ENCODE peak calls at places on chromosomes 12 and 14, in nine cellular contexts. X is iris pigment epithelial cell, V is Daoy, Y is H9, H is NCI-H1694 treated with DMSO at 0.1 percent for 48 hours, M is NCI-H748 treated with DMSO at 0.1 percent for 48 hours, E is NCI-H1105 treated with DMSO at 0.1 percent for 48 hours, Q is NT2/D1, N is fibroblast of lung. F is an unnamed sample.

GRCh38 chr14:44963775-44964380 is 1.9 kb downstream of the TOGARAM1 start:
- DNase-seq in M (peak), V (peak), X (peak), Q (no peak), Y (no peak), H (peak), N (peak), E (peak), F (peak)

GRCh38 chr12:57529831-57530230 is 7.2 kb downstream of the MBD6 start:
- DNase-seq in V (no peak), E (no peak), H (no peak), Q (no peak), N (no peak), M (no peak), Y (no peak), X (no peak), F (no peak)

GRCh38 chr14:99012703-99013102 is 259.3 kb downstream of the BCL11B start:
- DNase-seq in N (no peak), V (no peak), Q (no peak), M (no peak), H (no peak), X (no peak), E (no peak), Y (no peak), F (no peak)

GRCh38 chr12:6284273-6284672 is 26.2 kb upstream of the PLEKHG6 start:
- DNase-seq in H (no peak), Q (no peak), E (no peak), X (no peak), N (no peak), V (no peak), Y (no peak), M (no peak), F (no peak)

GRCh38 chr14:32434180-32434579 is 105.1 kb downstream of the AKAP6 start:
- DNase-seq in N (no peak), X (no peak), H (no peak), M (no peak), E (no peak), V (no peak), Y (no peak), Q (no peak), F (no peak)

GRCh38 chr12:96434107-96434506 is 33.9 kb upstream of the CDK17 start:
- DNase-seq in M (no peak), Y (no peak), V (peak), E (no peak), H (no peak), Q (no peak), X (peak), N (peak), F (no peak)

GRCh38 chr12:47744005-47744651 is 14.6 kb downstream of the RAPGEF3 start:
- DNase-seq in M (peak), X (no peak), V (no peak), N (no peak), Q (no peak), H (no peak), E (peak), Y (peak), F (peak)

GRCh38 chr12:43210437-43211197 is 341.4 kb downstream of the ADAMTS20 start:
- DNase-seq in N (peak), Y (no peak), X (peak), M (no peak), E (no peak), Q (no peak), V (peak), H (no peak), F (no peak)

GRCh38 chr12:49703647-49704137 is 3.5 kb downstream of the FMNL3 start:
- DNase-seq in V (peak), H (no peak), Q (no peak), E (no peak), X (peak), N (peak), M (no peak), Y (no peak), F (no peak)

GRCh38 chr12:107515446-107515958 is 170.1 kb upstream of the PWP1 start:
- DNase-seq in Y (peak), V (peak), H (no peak), M (no peak), X (peak), Q (peak), E (peak), N (peak), F (no peak)

GRCh38 chr14:22737052-22737451 is 29.4 kb upstream of the OXA1L start:
- DNase-seq in Q (no peak), M (no peak), Y (no peak), N (no peak), V (no peak), H (no peak), X (peak), E (no peak), F (no peak)

GRCh38 chr14:101077511-101078074 is 174.1 kb upstream of the RTL1 start:
- DNase-seq in X (peak), N (peak), Q (peak), H (no peak), V (no peak), E (peak), Y (peak), M (no peak), F (no peak)

GRCh38 chr12:32273712-32274111 is 125.6 kb upstream of the FGD4 start:
- DNase-seq in M (no peak), E (no peak), X (no peak), H (no peak), N (no peak), Q (no peak), V (no peak), Y (peak), F (no peak)

GRCh38 chr14:44898547-44898946 is 63.2 kb downstream of the KLHL28 start:
- DNase-seq in Y (no peak), V (no peak), M (no peak), N (peak), E (no peak), Q (no peak), X (peak), H (no peak), F (no peak)

GRCh38 chr14:42214981-42215491 is 608.4 kb downstream of the LRFN5 start:
- DNase-seq in E (no peak), V (peak), N (peak), M (no peak), H (no peak), X (peak), Q (no peak), Y (no peak), F (peak)

GRCh38 chr14:47619397-47619796 is 56.0 kb downstream of the MDGA2 start:
- DNase-seq in X (peak), V (peak), E (no peak), M (no peak), N (peak), Q (no peak), Y (no peak), H (no peak), F (no peak)

GRCh38 chr14:36988989-36989388 is 183.4 kb downstream of the SLC25A21 start:
- DNase-seq in Y (no peak), N (no peak), X (peak), H (no peak), M (no peak), Q (no peak), E (no peak), V (peak), F (no peak)